ENCODE peak calls at places on chromosomes 16 and 17, in eight cellular contexts. R is natural killer cell, W is upper lobe of left lung, P is HCT116, J is heart right ventricle, G is GM23338, T is lower lobe of right lung, O is PC-3. S is an unnamed sample.

GRCh38 chr16:9977333-9977897 is 204.8 kb downstream of the GRIN2A start:
- ATAC-seq in R (no peak), W (no peak), O (no peak), T (no peak), J (no peak), G (no peak), P (no peak), S (no peak)

GRCh38 chr16:49608095-49608494 is 234.5 kb downstream of the C16orf78 start:
- ATAC-seq in W (no peak), R (no peak), O (no peak), P (no peak), G (peak), T (no peak), J (no peak), S (no peak)

GRCh38 chr16:57592591-57593003 is 35.8 kb upstream of the ADGRG1 start:
- ATAC-seq in R (peak), G (no peak), P (no peak), W (peak), J (peak), T (peak), O (no peak), S (no peak)

GRCh38 chr17:33375783-33376182 is 82.7 kb upstream of the ASIC2 start:
- ATAC-seq in W (no peak), O (no peak), P (no peak), G (no peak), R (no peak), J (no peak), T (no peak), S (no peak)

GRCh38 chr17:68085751-68086445 is 50.4 kb downstream of the KPNA2 start:
- ATAC-seq in T (peak), G (peak), R (peak), W (no peak), P (peak), O (peak), J (peak), S (peak)

GRCh38 chr16:11090947-11091785 is 146.8 kb downstream of the CLEC16A start:
- ATAC-seq in T (no peak), R (no peak), G (no peak), W (no peak), P (peak), J (no peak), O (no peak), S (no peak)

GRCh38 chr17:64240741-64241347 is 22.2 kb downstream of the TEX2 start:
- ATAC-seq in R (no peak), W (peak), G (no peak), O (no peak), T (peak), J (peak), P (no peak), S (peak)

GRCh38 chr16:17556276-17557052 is 85.7 kb upstream of the XYLT1 start:
- ATAC-seq in T (no peak), G (peak), R (no peak), J (no peak), O (peak), W (no peak), P (peak), S (no peak)

GRCh38 chr16:89618114-89618999 is 4.9 kb downstream of the DPEP1 start:
- ATAC-seq in R (no peak), T (no peak), J (no peak), W (no peak), P (no peak), G (no peak), O (no peak), S (no peak)

GRCh38 chr16:59991171-59991570 is 1257.1 kb upstream of the GOT2 start:
- ATAC-seq in G (no peak), R (no peak), P (no peak), W (no peak), T (no peak), J (no peak), O (no peak), S (no peak)

GRCh38 chr17:4230142-4230541 is 33.6 kb downstream of the ANKFY1 start:
- ATAC-seq in O (peak), G (peak), P (peak), W (peak), J (peak), T (peak), R (no peak), S (peak)

GRCh38 chr16:6835941-6836340 is 496.7 kb upstream of the RBFOX1 start:
- ATAC-seq in R (no peak), T (no peak), J (no peak), G (no peak), W (no peak), P (no peak), O (no peak), S (no peak)

GRCh38 chr17:21127508-21128077 is 829 bp downstream of the DHRS7B start:
- ATAC-seq in P (no peak), O (no peak), W (no peak), G (no peak), R (no peak), T (no peak), J (no peak), S (no peak)

GRCh38 chr16:66741971-66742396 is 9.4 kb downstream of the DYNC1LI2 start:
- ATAC-seq in G (no peak), T (no peak), J (no peak), R (no peak), O (no peak), P (no peak), W (no peak), S (no peak)

GRCh38 chr17:79707441-79707850 is 23.3 kb upstream of the ENPP7 start:
- ATAC-seq in O (no peak), R (no peak), P (no peak), G (peak), T (peak), J (no peak), W (peak), S (no peak)

GRCh38 chr16:77157346-77157745 is 33.6 kb upstream of the MON1B start:
- ATAC-seq in O (no peak), G (no peak), W (peak), P (no peak), R (no peak), J (peak), T (no peak), S (no peak)

GRCh38 chr17:69669441-69670178 is 255.1 kb downstream of the MAP2K6 start:
- ATAC-seq in W (no peak), G (no peak), O (no peak), P (no peak), R (no peak), J (no peak), T (no peak), S (no peak)

GRCh38 chr16:88956546-88957455 is 20.2 kb downstream of the CBFA2T3 start:
- ATAC-seq in G (no peak), O (no peak), T (peak), P (no peak), R (no peak), J (no peak), W (peak), S (no peak)

GRCh38 chr17:48241131-48241591 is 133.6 kb downstream of the SNX11 start:
- ATAC-seq in P (peak), T (peak), W (peak), O (peak), R (peak), J (peak), G (peak), S (peak)

GRCh38 chr17:32355649-32356377 is 5.9 kb downstream of the ZNF207 start:
- ATAC-seq in T (peak), O (no peak), P (no peak), G (no peak), R (no peak), J (peak), W (no peak), S (no peak)

GRCh38 chr16:22141746-22142145 is 20.6 kb upstream of the SDR42E2 start:
- ATAC-seq in G (peak), P (peak), R (no peak), W (no peak), O (peak), T (no peak), J (no peak), S (no peak)

GRCh38 chr17:2795412-2796163 is 650 bp upstream of the RAP1GAP2 start:
- ATAC-seq in O (no peak), J (no peak), G (no peak), R (no peak), P (no peak), W (peak), T (peak), S (no peak)

GRCh38 chr17:55321507-55322064 is 56.8 kb downstream of the HLF start:
- ATAC-seq in R (no peak), G (no peak), P (no peak), J (peak), T (no peak), O (no peak), W (no peak), S (no peak)

GRCh38 chr17:78915872-78916632 is 9.1 kb downstream of the TIMP2 start:
- ATAC-seq in O (peak), P (peak), J (peak), W (peak), G (no peak), T (peak), R (no peak), S (peak)

GRCh38 chr17:1298616-1299015 is 19.2 kb downstream of the TRARG1 start:
- ATAC-seq in P (no peak), G (peak), J (no peak), T (peak), W (no peak), O (no peak), R (no peak), S (no peak)

GRCh38 chr16:88754912-88755744 is 29.9 kb downstream of the PIEZO1 start:
- ATAC-seq in P (no peak), R (no peak), O (peak), G (peak), J (no peak), T (no peak), W (no peak), S (no peak)

GRCh38 chr16:27233731-27234130 is 30.4 kb downstream of the KDM8 start:
- ATAC-seq in R (no peak), T (no peak), J (no peak), W (no peak), G (no peak), O (no peak), P (no peak), S (no peak)

GRCh38 chr17:2485970-2486369 is 25.7 kb downstream of the METTL16 start:
- ATAC-seq in J (peak), R (no peak), W (no peak), O (no peak), P (no peak), T (no peak), G (no peak), S (no peak)

GRCh38 chr16:81799138-81799504 is 20.0 kb downstream of the PLCG2 start:
- ATAC-seq in G (no peak), P (no peak), O (no peak), R (no peak), J (no peak), W (no peak), T (no peak), S (no peak)

GRCh38 chr16:48321307-48322036 is 63.7 kb downstream of the SIAH1 start:
- ATAC-seq in W (no peak), O (no peak), G (no peak), R (no peak), P (no peak), J (no peak), T (no peak), S (no peak)

GRCh38 chr17:77843878-77844260 is 114.6 kb upstream of the TNRC6C start:
- ATAC-seq in G (no peak), R (peak), W (no peak), O (no peak), J (no peak), T (no peak), P (no peak), S (no peak)

GRCh38 chr17:62668091-62668804 is 40.8 kb downstream of the MRC2 start:
- ATAC-seq in O (peak), W (no peak), T (no peak), J (no peak), P (no peak), G (no peak), R (no peak), S (no peak)

GRCh38 chr16:66576306-66576705 is 3.0 kb upstream of the CMTM2 start:
- ATAC-seq in W (no peak), J (peak), P (no peak), G (no peak), O (no peak), T (no peak), R (no peak), S (no peak)

GRCh38 chr17:7887038-7887481 is 1.5 kb upstream of the CHD3 start:
- ATAC-seq in P (peak), W (no peak), O (peak), T (no peak), G (no peak), J (no peak), R (peak), S (no peak)

GRCh38 chr17:7887482-7888183 is 956 bp upstream of the CHD3 start:
- ATAC-seq in T (peak), R (peak), J (peak), G (peak), P (peak), W (peak), O (peak), S (peak)

GRCh38 chr17:7886227-7887037 is 2.2 kb upstream of the CHD3 start:
- ATAC-seq in R (no peak), G (peak), O (peak), T (no peak), W (no peak), P (peak), J (no peak), S (no peak)

GRCh38 chr17:7888184-7888920 is at the start of gene CHD3:
- ATAC-seq in P (peak), O (peak), T (peak), W (peak), G (peak), R (no peak), J (peak), S (peak)

GRCh38 chr17:7889166-7889584 is 586 bp downstream of the CHD3 start:
- ATAC-seq in G (peak), R (no peak), W (peak), J (peak), P (peak), T (peak), O (peak), S (peak)
- TF ChIP-seq CTCF in G (no peak), R (no peak), W (peak), J (peak), P (no peak), T (peak), O (no peak), S (no peak)

GRCh38 chr17:17026163-17026562 is 16.1 kb upstream of the MPRIP start:
- ATAC-seq in P (no peak), O (no peak), G (no peak), R (no peak), T (no peak), W (no peak), J (no peak), S (no peak)

GRCh38 chr17:17029938-17030337 is 12.3 kb upstream of the MPRIP start:
- ATAC-seq in R (no peak), J (no peak), T (no peak), O (no peak), P (no peak), G (no peak), W (no peak), S (no peak)

GRCh38 chr17:17027442-17028058 is 14.7 kb upstream of the MPRIP start:
- ATAC-seq in W (no peak), R (no peak), O (no peak), P (peak), G (no peak), J (no peak), T (no peak), S (no peak)

GRCh38 chr17:17028878-17029535 is 13.2 kb upstream of the MPRIP start:
- ATAC-seq in P (no peak), R (no peak), J (no peak), T (no peak), O (no peak), G (peak), W (no peak), S (no peak)

DNA sequence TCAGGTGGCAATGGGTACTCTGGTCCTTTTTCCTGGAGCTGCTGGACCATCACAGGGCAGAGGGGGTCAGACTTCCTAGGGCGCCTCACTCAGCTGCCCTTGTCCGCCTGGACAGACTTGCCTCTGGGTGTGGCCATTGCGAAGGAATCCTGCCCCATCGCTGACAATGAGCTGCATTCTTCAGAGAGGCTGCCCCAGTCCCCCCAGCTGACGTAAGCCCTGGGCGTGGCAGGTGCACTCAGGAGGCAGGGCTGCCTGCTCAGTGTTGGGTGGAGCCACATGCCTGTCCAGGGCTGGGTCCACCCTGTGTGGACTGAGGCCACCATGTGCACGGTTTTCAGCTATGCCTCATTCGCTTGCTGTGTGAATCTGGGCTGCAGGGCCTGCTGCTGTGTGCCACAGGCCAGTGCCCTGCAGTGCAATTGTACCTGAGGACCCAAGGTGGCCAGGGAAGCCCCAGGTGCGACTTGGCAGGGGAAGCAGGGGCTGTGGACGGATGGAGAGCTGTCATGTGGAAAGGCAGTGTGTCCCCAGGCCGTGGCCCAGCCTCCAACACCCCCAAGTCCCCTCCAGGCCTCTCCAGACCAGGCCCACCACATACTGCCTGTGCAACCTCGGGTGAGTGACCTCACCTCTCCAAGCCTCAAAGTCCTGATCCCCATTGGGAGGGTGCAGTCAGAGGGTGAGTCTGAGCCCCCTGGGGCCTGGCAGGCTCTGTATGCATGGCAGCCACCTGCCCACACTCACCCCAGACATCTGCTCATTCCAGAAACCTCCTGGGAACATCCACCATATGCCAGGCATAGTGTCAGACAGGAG is 14.0 kb upstream of the MPRIP start:
- ATAC-seq in O (peak), G (peak), T (peak), P (peak), W (peak), J (peak), R (no peak), S (peak)
- TF ChIP-seq CTCF in O (no peak), G (no peak), T (no peak), P (no peak), W (no peak), J (no peak), R (no peak), S (no peak)

GRCh38 chr16:64468515-64469090 is 653.3 kb downstream of the CDH11 start:
- ATAC-seq in G (no peak), O (no peak), W (no peak), P (no peak), T (no peak), R (no peak), J (peak), S (no peak)

GRCh38 chr16:64470916-64471315 is 650.9 kb downstream of the CDH11 start:
- ATAC-seq in T (no peak), W (no peak), R (no peak), P (no peak), J (no peak), G (no peak), O (no peak), S (no peak)

GRCh38 chr16:64475627-64476351 is 646.1 kb downstream of the CDH11 start:
- ATAC-seq in O (no peak), P (no peak), G (no peak), W (peak), T (peak), J (peak), R (no peak), S (peak)

GRCh38 chr16:64469351-64469750 is 652.5 kb downstream of the CDH11 start:
- ATAC-seq in T (no peak), R (no peak), J (no peak), G (no peak), P (no peak), O (no peak), W (no peak), S (no peak)

GRCh38 chr16:64469906-64470702 is 651.8 kb downstream of the CDH11 start:
- ATAC-seq in O (no peak), T (no peak), G (no peak), R (no peak), J (peak), P (no peak), W (no peak), S (no peak)
- TF ChIP-seq CTCF in O (no peak), T (no peak), G (no peak), R (no peak), J (no peak), P (no peak), W (no peak), S (no peak)

GRCh38 chr17:57955183-57955952 is at the start of gene CUEDC1:
- ATAC-seq in T (peak), R (peak), J (peak), O (peak), P (peak), G (peak), W (peak), S (peak)
- TF ChIP-seq CTCF in T (peak), R (peak), J (peak), O (no peak), P (no peak), G (no peak), W (peak), S (peak)

GRCh38 chr16:16093625-16094332 is 129.5 kb downstream of the ABCC6 start:
- ATAC-seq in J (no peak), W (no peak), G (peak), P (no peak), O (no peak), R (no peak), T (no peak), S (peak)

GRCh38 chr16:16095646-16096045 is 127.6 kb downstream of the ABCC6 start:
- ATAC-seq in O (no peak), P (no peak), J (no peak), T (no peak), R (no peak), G (no peak), W (no peak), S (no peak)

GRCh38 chr16:16099320-16099719 is 124.0 kb downstream of the ABCC6 start:
- ATAC-seq in R (no peak), P (no peak), J (no peak), W (no peak), T (no peak), O (no peak), G (no peak), S (no peak)

GRCh38 chr16:16096858-16097213 is 126.5 kb downstream of the ABCC6 start:
- ATAC-seq in J (no peak), G (no peak), T (no peak), P (no peak), W (no peak), O (no peak), R (no peak), S (no peak)

DNA sequence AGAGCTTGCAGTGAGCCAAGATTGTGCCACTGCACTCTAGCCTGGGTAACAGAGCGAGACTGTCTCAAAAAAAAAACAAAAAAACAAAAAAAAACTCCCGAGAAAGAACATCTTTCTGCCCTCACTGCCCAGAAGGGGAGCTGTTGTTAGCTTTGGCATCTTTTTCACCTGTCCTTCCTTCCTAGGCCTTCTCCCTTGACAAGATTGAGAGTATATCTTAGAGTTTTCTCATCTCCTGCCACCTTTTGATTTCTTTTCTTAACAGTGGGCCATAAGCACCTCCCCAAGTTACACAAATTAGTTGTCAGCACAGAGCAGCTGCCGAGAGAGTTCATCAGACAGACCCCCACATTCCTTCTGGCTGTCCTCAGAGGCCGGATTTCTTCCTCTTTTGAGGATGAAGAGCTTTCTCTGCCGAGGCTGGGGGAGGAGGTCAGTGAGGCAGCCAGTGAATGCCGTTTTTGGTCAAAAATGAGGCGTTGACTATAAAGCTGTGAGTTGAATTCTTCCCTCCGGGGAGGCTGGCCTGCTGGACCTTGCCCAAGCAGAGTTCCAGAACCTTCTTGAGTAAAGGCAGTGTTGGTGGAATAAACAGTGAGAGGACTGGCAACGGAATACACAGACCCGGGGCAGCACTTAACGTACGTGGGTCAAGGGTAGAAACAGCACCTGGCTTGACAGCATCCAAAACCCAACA is 127.0 kb downstream of the ABCC6 start:
- ATAC-seq in G (peak), R (no peak), T (peak), W (no peak), J (peak), P (peak), O (no peak), S (peak)
- TF ChIP-seq CTCF in G (peak), R (no peak), T (no peak), W (no peak), J (no peak), P (no peak), O (no peak), S (no peak)